ENCODE peak calls at places on chromosomes 4 and X, in four cellular contexts. One of them, this sample, is unnamed. For H3K36me3, the result is how much of the 10 kb centered on the place peaks cover.

GRCh38 chr4:10688022-10688421 is 3.5 kb upstream of the CLNK start:
- DNase-seq in mammary epithelial cell: no peak
- DNase-seq in PC-3: no peak
- DNase-seq in left ventricle myocardium inferior: no peak
- DNase-seq in this sample: no peak

GRCh38 chrX:41449615-41450014 is 2.5 kb downstream of the NYX start:
- DNase-seq in left ventricle myocardium inferior: no peak
- DNase-seq in PC-3: peak
- DNase-seq in mammary epithelial cell: peak
- DNase-seq in this sample: no peak

GRCh38 chr4:84573738-84574720 is 8.9 kb upstream of the CDS1 start:
- DNase-seq in PC-3: peak
- DNase-seq in mammary epithelial cell: peak
- DNase-seq in left ventricle myocardium inferior: no peak
- DNase-seq in this sample: no peak

GRCh38 chr4:71130827-71131603 is 137.6 kb downstream of the DCK start:
- DNase-seq in mammary epithelial cell: no peak
- DNase-seq in PC-3: peak
- DNase-seq in left ventricle myocardium inferior: no peak
- DNase-seq in this sample: no peak

GRCh38 chr4:26323807-26324206 is 3.0 kb downstream of the RBPJ start:
- DNase-seq in mammary epithelial cell: no peak
- DNase-seq in left ventricle myocardium inferior: no peak
- DNase-seq in PC-3: no peak
- DNase-seq in this sample: no peak

GRCh38 chrX:118824173-118824782 is 654 bp downstream of the ZCCHC12 start:
- DNase-seq in left ventricle myocardium inferior: no peak
- DNase-seq in mammary epithelial cell: no peak
- DNase-seq in PC-3: no peak
- DNase-seq in this sample: no peak

GRCh38 chr4:40322853-40323252 is 12.3 kb upstream of the CHRNA9 start:
- DNase-seq in PC-3: no peak
- DNase-seq in mammary epithelial cell: no peak
- DNase-seq in left ventricle myocardium inferior: no peak
- DNase-seq in this sample: no peak

GRCh38 chrX:80648023-80648422 is 161.7 kb downstream of the BRWD3 start:
- DNase-seq in PC-3: peak
- DNase-seq in mammary epithelial cell: no peak
- DNase-seq in left ventricle myocardium inferior: no peak
- DNase-seq in this sample: no peak

GRCh38 chr4:2248044-2248780 is 6.3 kb upstream of the HAUS3 start:
- DNase-seq in left ventricle myocardium inferior: no peak
- DNase-seq in PC-3: no peak
- DNase-seq in mammary epithelial cell: no peak
- DNase-seq in this sample: peak

GRCh38 chrX:110321670-110322069 is 3.8 kb upstream of the AMMECR1 start:
- DNase-seq in mammary epithelial cell: no peak
- DNase-seq in left ventricle myocardium inferior: no peak
- DNase-seq in PC-3: no peak
- DNase-seq in this sample: no peak

GRCh38 chr4:122930877-122931276 is 8.5 kb upstream of the NUDT6 start:
- DNase-seq in left ventricle myocardium inferior: no peak
- DNase-seq in PC-3: peak
- DNase-seq in mammary epithelial cell: no peak
- DNase-seq in this sample: no peak

GRCh38 chr4:65007841-65008439 is 598.7 kb upstream of the TECRL start:
- DNase-seq in PC-3: peak
- DNase-seq in mammary epithelial cell: peak
- DNase-seq in left ventricle myocardium inferior: no peak
- DNase-seq in this sample: no peak

GRCh38 chr4:16916719-16917337 is 18.4 kb upstream of the LDB2 start:
- DNase-seq in left ventricle myocardium inferior: peak
- DNase-seq in mammary epithelial cell: peak
- DNase-seq in PC-3: peak
- DNase-seq in this sample: no peak

GRCh38 chr4:10623241-10623640 is 61.3 kb downstream of the CLNK start:
- DNase-seq in PC-3: peak
- DNase-seq in mammary epithelial cell: peak
- DNase-seq in left ventricle myocardium inferior: no peak
- DNase-seq in this sample: no peak

GRCh38 chr4:80255374-80256095 is 10.9 kb upstream of the FGF5 start:
- DNase-seq in mammary epithelial cell: peak
- DNase-seq in PC-3: peak
- DNase-seq in left ventricle myocardium inferior: no peak
- DNase-seq in this sample: no peak

GRCh38 chr4:20658456-20658855 is 41.8 kb upstream of the PACRGL start:
- DNase-seq in PC-3: peak
- DNase-seq in left ventricle myocardium inferior: no peak
- DNase-seq in mammary epithelial cell: peak
- DNase-seq in this sample: no peak

GRCh38 chr4:8284391-8284790 is 14.8 kb downstream of the HTRA3 start:
- DNase-seq in left ventricle myocardium inferior: no peak
- DNase-seq in PC-3: no peak
- DNase-seq in mammary epithelial cell: no peak
- DNase-seq in this sample: peak

GRCh38 chr4:7842384-7843279 is 97.0 kb downstream of the AFAP1 start:
- DNase-seq in mammary epithelial cell: peak
- DNase-seq in left ventricle myocardium inferior: no peak
- DNase-seq in PC-3: peak
- DNase-seq in this sample: peak

GRCh38 chr4:94127707-94128328 is 79.8 kb upstream of the SMARCAD1 start:
- DNase-seq in left ventricle myocardium inferior: no peak
- DNase-seq in mammary epithelial cell: peak
- DNase-seq in PC-3: peak
- DNase-seq in this sample: no peak

GRCh38 chrX:132044953-132045352 is 21.9 kb downstream of the STK26 start:
- DNase-seq in PC-3: no peak
- DNase-seq in left ventricle myocardium inferior: no peak
- DNase-seq in mammary epithelial cell: no peak
- DNase-seq in this sample: no peak

GRCh38 chrX:132750312-132751042 is 208.0 kb downstream of the HS6ST2 start:
- DNase-seq in mammary epithelial cell: no peak
- DNase-seq in left ventricle myocardium inferior: no peak
- DNase-seq in PC-3: no peak
- DNase-seq in this sample: no peak

GRCh38 chr4:143185253-143186107 is 763 bp downstream of the USP38 start:
- DNase-seq in PC-3: peak
- DNase-seq in left ventricle myocardium inferior: peak
- DNase-seq in mammary epithelial cell: peak
- DNase-seq in this sample: no peak

GRCh38 chrX:2962346-2962745 is 33.2 kb upstream of the ARSD start:
- DNase-seq in PC-3: no peak
- DNase-seq in mammary epithelial cell: no peak
- DNase-seq in left ventricle myocardium inferior: no peak
- DNase-seq in this sample: no peak

GRCh38 chrX:120358687-120359086 is 3.2 kb upstream of the ATP1B4 start:
- DNase-seq in left ventricle myocardium inferior: no peak
- DNase-seq in mammary epithelial cell: peak
- DNase-seq in PC-3: peak
- DNase-seq in this sample: no peak

GRCh38 chrX:65600106-65600505 is 65.5 kb upstream of the LAS1L start:
- DNase-seq in mammary epithelial cell: no peak
- DNase-seq in PC-3: no peak
- DNase-seq in left ventricle myocardium inferior: no peak
- DNase-seq in this sample: no peak

GRCh38 chrX:107047622-107048021 is 47.6 kb upstream of the MORC4 start:
- DNase-seq in left ventricle myocardium inferior: no peak
- DNase-seq in mammary epithelial cell: no peak
- DNase-seq in PC-3: no peak
- DNase-seq in this sample: no peak

GRCh38 chrX:68440940-68441339 is 7.6 kb upstream of the OPHN1 start:
- DNase-seq in mammary epithelial cell: peak
- DNase-seq in left ventricle myocardium inferior: peak
- DNase-seq in PC-3: peak
- DNase-seq in this sample: peak

GRCh38 chr4:2340272-2341061 is 78.0 kb downstream of the ZFYVE28 start:
- DNase-seq in mammary epithelial cell: no peak
- DNase-seq in left ventricle myocardium inferior: no peak
- DNase-seq in PC-3: no peak
- DNase-seq in this sample: peak

GRCh38 chr4:85607624-85608023 is 132.7 kb downstream of the ARHGAP24 start:
- DNase-seq in mammary epithelial cell: no peak
- DNase-seq in PC-3: no peak
- DNase-seq in left ventricle myocardium inferior: no peak
- DNase-seq in this sample: no peak

GRCh38 chr4:77560170-77560569 is 45.5 kb upstream of the CXCL13 start:
- DNase-seq in left ventricle myocardium inferior: no peak
- DNase-seq in PC-3: no peak
- DNase-seq in mammary epithelial cell: no peak
- DNase-seq in this sample: no peak

GRCh38 chr4:84870398-84871163 is 95.9 kb downstream of the WDFY3 start:
- DNase-seq in left ventricle myocardium inferior: no peak
- DNase-seq in mammary epithelial cell: peak
- DNase-seq in PC-3: peak
- DNase-seq in this sample: no peak

GRCh38 chr4:78242071-78242470 is 184.9 kb downstream of the FRAS1 start:
- DNase-seq in mammary epithelial cell: peak
- DNase-seq in left ventricle myocardium inferior: no peak
- DNase-seq in PC-3: peak
- DNase-seq in this sample: no peak

GRCh38 chr4:153318696-153319320 is 25.7 kb upstream of the MND1 start:
- DNase-seq in left ventricle myocardium inferior: no peak
- DNase-seq in PC-3: peak
- DNase-seq in mammary epithelial cell: peak
- DNase-seq in this sample: no peak

GRCh38 chrX:39157796-39158195 is 356.5 kb downstream of the MID1IP1 start:
- DNase-seq in left ventricle myocardium inferior: no peak
- DNase-seq in PC-3: no peak
- DNase-seq in mammary epithelial cell: no peak
- DNase-seq in this sample: no peak

GRCh38 chr4:125168531-125168930 is 146.2 kb upstream of the FAT4 start:
- DNase-seq in left ventricle myocardium inferior: no peak
- DNase-seq in PC-3: no peak
- DNase-seq in mammary epithelial cell: no peak
- DNase-seq in this sample: no peak

DNA sequence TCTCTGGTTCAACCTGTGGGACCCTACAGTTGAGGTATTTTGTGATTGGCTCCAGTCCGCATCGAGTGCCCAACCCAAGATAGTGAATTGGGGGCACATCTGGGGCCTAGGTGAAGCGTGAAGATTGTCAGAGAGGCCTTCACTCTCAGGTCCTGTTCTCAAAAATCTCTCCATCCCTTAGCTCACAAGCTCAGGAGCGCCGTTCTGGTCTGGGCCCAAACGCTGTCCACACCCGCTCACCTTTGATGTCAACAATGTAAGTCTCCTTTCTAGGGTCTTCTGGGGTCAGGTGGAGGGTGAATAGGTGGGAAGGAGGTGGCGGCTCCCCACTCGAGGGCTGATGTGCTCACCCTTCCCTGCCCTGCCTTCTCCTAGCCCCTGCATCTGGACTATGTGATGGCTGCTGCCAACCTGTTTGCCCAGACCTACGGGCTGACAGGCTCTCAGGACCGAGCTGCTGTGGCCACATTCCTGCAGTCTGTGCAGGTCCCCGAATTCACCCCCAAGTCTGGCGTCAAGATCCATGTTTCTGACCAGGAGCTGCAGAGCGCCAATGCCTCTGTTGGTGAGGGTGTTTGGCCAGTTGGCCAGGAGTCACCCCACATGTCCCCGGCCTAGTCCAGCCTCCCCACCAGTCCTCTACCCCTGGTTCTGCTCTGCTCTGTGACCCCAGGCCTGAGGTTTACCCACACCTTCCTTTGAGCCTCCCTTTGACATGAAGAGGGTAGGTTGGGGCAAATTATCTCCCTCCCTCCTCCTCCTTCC is 7.6 kb upstream of the CDK16 start:
- DNase-seq in PC-3: no peak
- DNase-seq in left ventricle myocardium inferior: no peak
- DNase-seq in mammary epithelial cell: no peak
- DNase-seq in this sample: peak
- H3K36me3 ChIP-seq in PC-3: half or more
- H3K36me3 ChIP-seq in left ventricle myocardium inferior: half or more
- H3K36me3 ChIP-seq in mammary epithelial cell: half or more
- H3K36me3 ChIP-seq in this sample: under half

GRCh38 chr4:119477412-119478053 is 151.1 kb downstream of the PDE5A start:
- DNase-seq in left ventricle myocardium inferior: no peak
- DNase-seq in PC-3: no peak
- DNase-seq in mammary epithelial cell: no peak
- DNase-seq in this sample: no peak

GRCh38 chr4:119478446-119479179 is 150.0 kb downstream of the PDE5A start:
- DNase-seq in mammary epithelial cell: no peak
- DNase-seq in left ventricle myocardium inferior: no peak
- DNase-seq in PC-3: no peak
- DNase-seq in this sample: no peak

GRCh38 chr4:119479835-119480234 is 148.8 kb downstream of the PDE5A start:
- DNase-seq in mammary epithelial cell: no peak
- DNase-seq in PC-3: no peak
- DNase-seq in left ventricle myocardium inferior: no peak
- DNase-seq in this sample: no peak

GRCh38 chr4:119479180-119479814 is 149.3 kb downstream of the PDE5A start:
- DNase-seq in mammary epithelial cell: no peak
- DNase-seq in PC-3: no peak
- DNase-seq in left ventricle myocardium inferior: no peak
- DNase-seq in this sample: no peak

DNA sequence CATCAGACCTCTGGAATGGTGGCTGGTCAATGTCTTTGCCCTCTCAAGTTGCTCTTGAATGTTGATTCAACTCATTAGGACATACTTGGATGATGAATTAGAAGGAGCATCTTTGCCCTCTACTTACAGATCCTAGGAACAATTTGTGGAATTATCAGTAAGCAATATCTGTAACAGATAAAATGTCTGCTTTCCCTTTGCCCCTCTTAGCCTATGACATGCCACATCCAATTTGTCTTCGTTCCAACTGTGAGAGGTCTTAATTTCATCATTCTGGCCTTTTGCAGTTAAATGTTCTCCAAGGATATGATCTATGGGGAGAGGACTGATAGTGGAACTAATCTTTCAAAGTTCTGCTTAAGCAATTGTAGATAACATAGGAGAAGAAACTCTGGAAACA is 148.3 kb downstream of the PDE5A start:
- DNase-seq in mammary epithelial cell: no peak
- DNase-seq in PC-3: no peak
- DNase-seq in left ventricle myocardium inferior: no peak
- DNase-seq in this sample: no peak
- H3K36me3 ChIP-seq in mammary epithelial cell: under half
- H3K36me3 ChIP-seq in PC-3: under half
- H3K36me3 ChIP-seq in left ventricle myocardium inferior: under half
- H3K36me3 ChIP-seq in this sample: under half

DNA sequence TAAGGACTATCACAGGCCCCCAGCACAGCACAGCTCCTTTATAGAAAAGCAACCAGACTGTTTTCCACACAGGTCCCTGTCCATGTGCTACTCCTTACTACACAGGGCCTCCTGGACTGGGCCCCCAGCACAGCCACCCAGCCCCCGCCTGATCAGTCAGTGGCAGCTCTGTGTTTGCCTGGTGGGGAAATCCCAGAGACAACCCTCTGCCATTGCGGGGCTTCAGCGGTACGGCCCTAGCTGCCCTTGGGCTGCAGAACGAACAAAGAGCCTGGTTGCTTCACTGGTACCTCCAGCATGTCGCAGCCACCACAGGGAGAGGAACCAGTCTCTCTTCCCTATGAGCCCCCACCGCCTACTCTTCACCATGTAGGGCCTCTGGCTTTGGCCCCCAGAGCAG is 30.7 kb downstream of the CBR4 start:
- DNase-seq in mammary epithelial cell: no peak
- DNase-seq in left ventricle myocardium inferior: no peak
- DNase-seq in PC-3: no peak
- DNase-seq in this sample: no peak
- H3K36me3 ChIP-seq in mammary epithelial cell: under half
- H3K36me3 ChIP-seq in left ventricle myocardium inferior: half or more
- H3K36me3 ChIP-seq in PC-3: under half
- H3K36me3 ChIP-seq in this sample: under half

GRCh38 chr4:739569-739968 is 33.9 kb downstream of the PCGF3 start:
- DNase-seq in left ventricle myocardium inferior: no peak
- DNase-seq in mammary epithelial cell: no peak
- DNase-seq in PC-3: no peak
- DNase-seq in this sample: no peak
- H3K36me3 ChIP-seq in left ventricle myocardium inferior: half or more
- H3K36me3 ChIP-seq in mammary epithelial cell: under half
- H3K36me3 ChIP-seq in PC-3: under half
- H3K36me3 ChIP-seq in this sample: under half

This sample was measured in aorta.